ENCODE peak calls at places on chromosomes 12 and 14, in eight cellular contexts. One of them, this sample, is unnamed.

GRCh38 chr14:34931206-34931605 is 51.6 kb upstream of the SRP54 start:
- DNase-seq in sigmoid colon: no peak
- DNase-seq in HEK293T: no peak
- DNase-seq in lower leg skin: no peak
- DNase-seq in GM23248: peak
- DNase-seq in D341Med: no peak
- DNase-seq in SIG-M5: no peak
- DNase-seq in EL: no peak
- DNase-seq in this sample: no peak

GRCh38 chr12:12872139-12872933 is 19.0 kb upstream of the GPRC5A start:
- DNase-seq in sigmoid colon: no peak
- DNase-seq in HEK293T: no peak
- DNase-seq in lower leg skin: peak
- DNase-seq in GM23248: peak
- DNase-seq in D341Med: no peak
- DNase-seq in SIG-M5: no peak
- DNase-seq in EL: peak
- DNase-seq in this sample: peak

GRCh38 chr14:71358209-71358931 is 451.1 kb downstream of the PCNX1 start:
- DNase-seq in sigmoid colon: no peak
- DNase-seq in HEK293T: no peak
- DNase-seq in lower leg skin: no peak
- DNase-seq in GM23248: no peak
- DNase-seq in D341Med: no peak
- DNase-seq in SIG-M5: no peak
- DNase-seq in EL: no peak
- DNase-seq in this sample: no peak

GRCh38 chr12:125981610-125982253 is 916.5 kb downstream of the AACS start:
- DNase-seq in sigmoid colon: no peak
- DNase-seq in HEK293T: no peak
- DNase-seq in lower leg skin: no peak
- DNase-seq in GM23248: no peak
- DNase-seq in D341Med: no peak
- DNase-seq in SIG-M5: no peak
- DNase-seq in EL: no peak
- DNase-seq in this sample: no peak

GRCh38 chr14:75589896-75590295 is 11.5 kb downstream of the FLVCR2 start:
- DNase-seq in sigmoid colon: peak
- DNase-seq in HEK293T: no peak
- DNase-seq in lower leg skin: no peak
- DNase-seq in GM23248: no peak
- DNase-seq in D341Med: no peak
- DNase-seq in SIG-M5: no peak
- DNase-seq in EL: no peak
- DNase-seq in this sample: no peak

GRCh38 chr12:114512351-114512750 is 106.4 kb upstream of the TBX5 start:
- DNase-seq in sigmoid colon: no peak
- DNase-seq in HEK293T: no peak
- DNase-seq in lower leg skin: no peak
- DNase-seq in GM23248: no peak
- DNase-seq in D341Med: no peak
- DNase-seq in SIG-M5: no peak
- DNase-seq in EL: no peak
- DNase-seq in this sample: no peak

GRCh38 chr14:50310445-50310844 is 1.6 kb downstream of the L2HGDH start:
- DNase-seq in sigmoid colon: no peak
- DNase-seq in HEK293T: no peak
- DNase-seq in lower leg skin: no peak
- DNase-seq in GM23248: no peak
- DNase-seq in D341Med: no peak
- DNase-seq in SIG-M5: no peak
- DNase-seq in EL: no peak
- DNase-seq in this sample: no peak

GRCh38 chr12:131142891-131143637 is 189.4 kb downstream of the ADGRD1 start:
- DNase-seq in sigmoid colon: peak
- DNase-seq in HEK293T: no peak
- DNase-seq in lower leg skin: peak
- DNase-seq in GM23248: no peak
- DNase-seq in D341Med: no peak
- DNase-seq in SIG-M5: no peak
- DNase-seq in EL: no peak
- DNase-seq in this sample: no peak

GRCh38 chr12:87155616-87156015 is 873.6 kb downstream of the C12orf50 start:
- DNase-seq in sigmoid colon: no peak
- DNase-seq in HEK293T: no peak
- DNase-seq in lower leg skin: no peak
- DNase-seq in GM23248: peak
- DNase-seq in D341Med: no peak
- DNase-seq in SIG-M5: no peak
- DNase-seq in EL: no peak
- DNase-seq in this sample: no peak

GRCh38 chr12:81263072-81263471 is 185.2 kb downstream of the ACSS3 start:
- DNase-seq in sigmoid colon: no peak
- DNase-seq in HEK293T: no peak
- DNase-seq in lower leg skin: no peak
- DNase-seq in GM23248: no peak
- DNase-seq in D341Med: no peak
- DNase-seq in SIG-M5: no peak
- DNase-seq in EL: no peak
- DNase-seq in this sample: no peak

GRCh38 chr12:90959538-90960139 is 4.7 kb upstream of the CCER1 start:
- DNase-seq in sigmoid colon: no peak
- DNase-seq in HEK293T: peak
- DNase-seq in lower leg skin: no peak
- DNase-seq in GM23248: peak
- DNase-seq in D341Med: peak
- DNase-seq in SIG-M5: no peak
- DNase-seq in EL: peak
- DNase-seq in this sample: no peak

GRCh38 chr12:89279499-89279898 is 72.8 kb downstream of the DUSP6 start:
- DNase-seq in sigmoid colon: no peak
- DNase-seq in HEK293T: no peak
- DNase-seq in lower leg skin: no peak
- DNase-seq in GM23248: no peak
- DNase-seq in D341Med: no peak
- DNase-seq in SIG-M5: no peak
- DNase-seq in EL: no peak
- DNase-seq in this sample: no peak

GRCh38 chr14:22039938-22040780 is 366.5 kb upstream of the OR4E1 start:
- DNase-seq in sigmoid colon: no peak
- DNase-seq in HEK293T: peak
- DNase-seq in lower leg skin: no peak
- DNase-seq in GM23248: peak
- DNase-seq in D341Med: peak
- DNase-seq in SIG-M5: no peak
- DNase-seq in EL: no peak
- DNase-seq in this sample: peak

GRCh38 chr12:14981049-14981448 is 8.2 kb downstream of the PDE6H start:
- DNase-seq in sigmoid colon: no peak
- DNase-seq in HEK293T: no peak
- DNase-seq in lower leg skin: no peak
- DNase-seq in GM23248: no peak
- DNase-seq in D341Med: no peak
- DNase-seq in SIG-M5: peak
- DNase-seq in EL: no peak
- DNase-seq in this sample: no peak

GRCh38 chr12:91926810-91927209 is 218.8 kb downstream of the BTG1 start:
- DNase-seq in sigmoid colon: no peak
- DNase-seq in HEK293T: no peak
- DNase-seq in lower leg skin: no peak
- DNase-seq in GM23248: peak
- DNase-seq in D341Med: no peak
- DNase-seq in SIG-M5: no peak
- DNase-seq in EL: peak
- DNase-seq in this sample: no peak

GRCh38 chr12:92739099-92739498 is 36.3 kb downstream of the PLEKHG7 start:
- DNase-seq in sigmoid colon: no peak
- DNase-seq in HEK293T: no peak
- DNase-seq in lower leg skin: no peak
- DNase-seq in GM23248: peak
- DNase-seq in D341Med: peak
- DNase-seq in SIG-M5: no peak
- DNase-seq in EL: no peak
- DNase-seq in this sample: no peak

GRCh38 chr14:61973981-61974380 is 211.8 kb downstream of the SNAPC1 start:
- DNase-seq in sigmoid colon: no peak
- DNase-seq in HEK293T: no peak
- DNase-seq in lower leg skin: no peak
- DNase-seq in GM23248: peak
- DNase-seq in D341Med: no peak
- DNase-seq in SIG-M5: no peak
- DNase-seq in EL: peak
- DNase-seq in this sample: no peak

GRCh38 chr12:56081393-56082347 is 1.7 kb downstream of the ERBB3 start:
- DNase-seq in sigmoid colon: peak
- DNase-seq in HEK293T: no peak
- DNase-seq in lower leg skin: no peak
- DNase-seq in GM23248: no peak
- DNase-seq in D341Med: no peak
- DNase-seq in SIG-M5: no peak
- DNase-seq in EL: no peak
- DNase-seq in this sample: no peak

GRCh38 chr12:54016478-54016964 is 7.7 kb downstream of the HOXC8 start:
- DNase-seq in sigmoid colon: no peak
- DNase-seq in HEK293T: peak
- DNase-seq in lower leg skin: no peak
- DNase-seq in GM23248: peak
- DNase-seq in D341Med: no peak
- DNase-seq in SIG-M5: no peak
- DNase-seq in EL: peak
- DNase-seq in this sample: peak

GRCh38 chr12:81644503-81644902 is 114.6 kb downstream of the PPFIA2 start:
- DNase-seq in sigmoid colon: no peak
- DNase-seq in HEK293T: peak
- DNase-seq in lower leg skin: no peak
- DNase-seq in GM23248: peak
- DNase-seq in D341Med: peak
- DNase-seq in SIG-M5: no peak
- DNase-seq in EL: peak
- DNase-seq in this sample: no peak

GRCh38 chr12:115511971-115512370 is 765.5 kb downstream of the MED13L start:
- DNase-seq in sigmoid colon: no peak
- DNase-seq in HEK293T: no peak
- DNase-seq in lower leg skin: no peak
- DNase-seq in GM23248: no peak
- DNase-seq in D341Med: no peak
- DNase-seq in SIG-M5: no peak
- DNase-seq in EL: no peak
- DNase-seq in this sample: no peak

GRCh38 chr12:22543246-22544037 is 900 bp downstream of the C2CD5 start:
- DNase-seq in sigmoid colon: peak
- DNase-seq in HEK293T: peak
- DNase-seq in lower leg skin: peak
- DNase-seq in GM23248: peak
- DNase-seq in D341Med: peak
- DNase-seq in SIG-M5: no peak
- DNase-seq in EL: no peak
- DNase-seq in this sample: no peak

GRCh38 chr12:122336015-122336946 is 70.0 kb upstream of the VPS33A start:
- DNase-seq in sigmoid colon: no peak
- DNase-seq in HEK293T: peak
- DNase-seq in lower leg skin: peak
- DNase-seq in GM23248: peak
- DNase-seq in D341Med: peak
- DNase-seq in SIG-M5: no peak
- DNase-seq in EL: peak
- DNase-seq in this sample: peak

GRCh38 chr12:81800298-81801148 is 41.4 kb upstream of the PPFIA2 start:
- DNase-seq in sigmoid colon: no peak
- DNase-seq in HEK293T: no peak
- DNase-seq in lower leg skin: no peak
- DNase-seq in GM23248: peak
- DNase-seq in D341Med: no peak
- DNase-seq in SIG-M5: no peak
- DNase-seq in EL: no peak
- DNase-seq in this sample: no peak

GRCh38 chr14:64845878-64846277 is 33.8 kb downstream of the SPTB start:
- DNase-seq in sigmoid colon: no peak
- DNase-seq in HEK293T: no peak
- DNase-seq in lower leg skin: no peak
- DNase-seq in GM23248: peak
- DNase-seq in D341Med: no peak
- DNase-seq in SIG-M5: no peak
- DNase-seq in EL: peak
- DNase-seq in this sample: no peak

GRCh38 chr14:99320105-99320572 is 48.1 kb upstream of the BCL11B start:
- DNase-seq in sigmoid colon: no peak
- DNase-seq in HEK293T: peak
- DNase-seq in lower leg skin: peak
- DNase-seq in GM23248: peak
- DNase-seq in D341Med: peak
- DNase-seq in SIG-M5: no peak
- DNase-seq in EL: peak
- DNase-seq in this sample: peak

GRCh38 chr12:54082402-54082892 is 28.8 kb downstream of the HOXC4 start:
- DNase-seq in sigmoid colon: peak
- DNase-seq in HEK293T: peak
- DNase-seq in lower leg skin: no peak
- DNase-seq in GM23248: peak
- DNase-seq in D341Med: no peak
- DNase-seq in SIG-M5: no peak
- DNase-seq in EL: no peak
- DNase-seq in this sample: no peak

GRCh38 chr14:81516941-81517797 is 16.5 kb downstream of the SEL1L start:
- DNase-seq in sigmoid colon: peak
- DNase-seq in HEK293T: no peak
- DNase-seq in lower leg skin: no peak
- DNase-seq in GM23248: peak
- DNase-seq in D341Med: no peak
- DNase-seq in SIG-M5: no peak
- DNase-seq in EL: peak
- DNase-seq in this sample: no peak

GRCh38 chr12:56591111-56591510 is 39.0 kb downstream of the BAZ2A start:
- DNase-seq in sigmoid colon: no peak
- DNase-seq in HEK293T: no peak
- DNase-seq in lower leg skin: no peak
- DNase-seq in GM23248: no peak
- DNase-seq in D341Med: no peak
- DNase-seq in SIG-M5: no peak
- DNase-seq in EL: no peak
- DNase-seq in this sample: no peak

GRCh38 chr12:104958946-104959841 is 1.1 kb upstream of the SLC41A2 start:
- DNase-seq in sigmoid colon: no peak
- DNase-seq in HEK293T: no peak
- DNase-seq in lower leg skin: no peak
- DNase-seq in GM23248: peak
- DNase-seq in D341Med: no peak
- DNase-seq in SIG-M5: no peak
- DNase-seq in EL: peak
- DNase-seq in this sample: no peak

GRCh38 chr12:8894986-8895385 is 19.3 kb upstream of the PHC1 start:
- DNase-seq in sigmoid colon: no peak
- DNase-seq in HEK293T: no peak
- DNase-seq in lower leg skin: no peak
- DNase-seq in GM23248: no peak
- DNase-seq in D341Med: no peak
- DNase-seq in SIG-M5: no peak
- DNase-seq in EL: no peak
- DNase-seq in this sample: no peak

GRCh38 chr14:61927015-61927414 is 164.8 kb downstream of the SNAPC1 start:
- DNase-seq in sigmoid colon: no peak
- DNase-seq in HEK293T: no peak
- DNase-seq in lower leg skin: no peak
- DNase-seq in GM23248: peak
- DNase-seq in D341Med: no peak
- DNase-seq in SIG-M5: no peak
- DNase-seq in EL: peak
- DNase-seq in this sample: no peak

GRCh38 chr14:53167602-53168328 is 14.6 kb upstream of the DDHD1 start:
- DNase-seq in sigmoid colon: no peak
- DNase-seq in HEK293T: no peak
- DNase-seq in lower leg skin: no peak
- DNase-seq in GM23248: peak
- DNase-seq in D341Med: no peak
- DNase-seq in SIG-M5: no peak
- DNase-seq in EL: peak
- DNase-seq in this sample: no peak

GRCh38 chr12:115830633-115831032 is 446.9 kb downstream of the MED13L start:
- DNase-seq in sigmoid colon: no peak
- DNase-seq in HEK293T: no peak
- DNase-seq in lower leg skin: no peak
- DNase-seq in GM23248: no peak
- DNase-seq in D341Med: no peak
- DNase-seq in SIG-M5: no peak
- DNase-seq in EL: no peak
- DNase-seq in this sample: no peak

This sample was measured in SW 1271.